ENCODE peak calls at places on chromosomes 1 and 21, in seven cellular contexts. One of them, this sample, is unnamed.

GRCh38 chr1:46487818-46488218 is 1.8 kb upstream of the DMBX1 start:
- DNase-seq in neural crest cell: no peak
- DNase-seq in CD4-positive, CD25-positive, alpha-beta regulatory T cell: peak
- DNase-seq in GDM1: no peak
- DNase-seq in cerebellar cortex: peak
- DNase-seq in iris pigment epithelial cell: peak
- DNase-seq in posterior cingulate gyrus: no peak
- DNase-seq in this sample: no peak

GRCh38 chr1:200909757-200910239 is 15.1 kb downstream of the INAVA start:
- DNase-seq in neural crest cell: no peak
- DNase-seq in CD4-positive, CD25-positive, alpha-beta regulatory T cell: no peak
- DNase-seq in GDM1: no peak
- DNase-seq in cerebellar cortex: no peak
- DNase-seq in iris pigment epithelial cell: no peak
- DNase-seq in posterior cingulate gyrus: no peak
- DNase-seq in this sample: no peak

GRCh38 chr1:145871994-145872411 is 13.1 kb upstream of the PIAS3 start:
- DNase-seq in neural crest cell: no peak
- DNase-seq in CD4-positive, CD25-positive, alpha-beta regulatory T cell: peak
- DNase-seq in GDM1: no peak
- DNase-seq in cerebellar cortex: peak
- DNase-seq in iris pigment epithelial cell: peak
- DNase-seq in posterior cingulate gyrus: peak
- DNase-seq in this sample: peak

GRCh38 chr1:159922499-159923202 is 2.7 kb downstream of the TAGLN2 start:
- DNase-seq in neural crest cell: no peak
- DNase-seq in CD4-positive, CD25-positive, alpha-beta regulatory T cell: no peak
- DNase-seq in GDM1: no peak
- DNase-seq in cerebellar cortex: no peak
- DNase-seq in iris pigment epithelial cell: no peak
- DNase-seq in posterior cingulate gyrus: no peak
- DNase-seq in this sample: no peak

GRCh38 chr1:25744140-25744581 is 55.8 kb upstream of the SELENON start:
- DNase-seq in neural crest cell: no peak
- DNase-seq in CD4-positive, CD25-positive, alpha-beta regulatory T cell: no peak
- DNase-seq in GDM1: no peak
- DNase-seq in cerebellar cortex: peak
- DNase-seq in iris pigment epithelial cell: peak
- DNase-seq in posterior cingulate gyrus: peak
- DNase-seq in this sample: no peak

GRCh38 chr1:180243517-180244221 is 13.6 kb downstream of the LHX4 start:
- DNase-seq in neural crest cell: no peak
- DNase-seq in CD4-positive, CD25-positive, alpha-beta regulatory T cell: no peak
- DNase-seq in GDM1: no peak
- DNase-seq in cerebellar cortex: no peak
- DNase-seq in iris pigment epithelial cell: no peak
- DNase-seq in posterior cingulate gyrus: no peak
- DNase-seq in this sample: no peak

GRCh38 chr1:181143081-181143859 is 54.8 kb downstream of the IER5 start:
- DNase-seq in neural crest cell: no peak
- DNase-seq in CD4-positive, CD25-positive, alpha-beta regulatory T cell: no peak
- DNase-seq in GDM1: no peak
- DNase-seq in cerebellar cortex: no peak
- DNase-seq in iris pigment epithelial cell: no peak
- DNase-seq in posterior cingulate gyrus: no peak
- DNase-seq in this sample: no peak

GRCh38 chr1:34794001-34794789 is 1.4 kb downstream of the GJA4 start:
- DNase-seq in neural crest cell: no peak
- DNase-seq in CD4-positive, CD25-positive, alpha-beta regulatory T cell: no peak
- DNase-seq in GDM1: no peak
- DNase-seq in cerebellar cortex: no peak
- DNase-seq in iris pigment epithelial cell: no peak
- DNase-seq in posterior cingulate gyrus: no peak
- DNase-seq in this sample: no peak

GRCh38 chr1:25556791-25557476 is 13.5 kb downstream of the LDLRAP1 start:
- DNase-seq in neural crest cell: no peak
- DNase-seq in CD4-positive, CD25-positive, alpha-beta regulatory T cell: peak
- DNase-seq in GDM1: peak
- DNase-seq in cerebellar cortex: peak
- DNase-seq in iris pigment epithelial cell: peak
- DNase-seq in posterior cingulate gyrus: no peak
- DNase-seq in this sample: no peak

GRCh38 chr21:37682908-37683307 is 233.3 kb downstream of the KCNJ6 start:
- DNase-seq in neural crest cell: no peak
- DNase-seq in CD4-positive, CD25-positive, alpha-beta regulatory T cell: no peak
- DNase-seq in GDM1: no peak
- DNase-seq in cerebellar cortex: no peak
- DNase-seq in iris pigment epithelial cell: no peak
- DNase-seq in posterior cingulate gyrus: no peak
- DNase-seq in this sample: no peak

GRCh38 chr1:26799479-26800133 is 11.9 kb downstream of the PIGV start:
- DNase-seq in neural crest cell: no peak
- DNase-seq in CD4-positive, CD25-positive, alpha-beta regulatory T cell: no peak
- DNase-seq in GDM1: no peak
- DNase-seq in cerebellar cortex: peak
- DNase-seq in iris pigment epithelial cell: peak
- DNase-seq in posterior cingulate gyrus: peak
- DNase-seq in this sample: peak

GRCh38 chr1:41483960-41484844 is at the start of gene EDN2:
- DNase-seq in neural crest cell: no peak
- DNase-seq in CD4-positive, CD25-positive, alpha-beta regulatory T cell: no peak
- DNase-seq in GDM1: no peak
- DNase-seq in cerebellar cortex: peak
- DNase-seq in iris pigment epithelial cell: no peak
- DNase-seq in posterior cingulate gyrus: no peak
- DNase-seq in this sample: peak

GRCh38 chr21:45592208-45592619 is 50.0 kb upstream of the SLC19A1 start:
- DNase-seq in neural crest cell: no peak
- DNase-seq in CD4-positive, CD25-positive, alpha-beta regulatory T cell: peak
- DNase-seq in GDM1: no peak
- DNase-seq in cerebellar cortex: peak
- DNase-seq in iris pigment epithelial cell: peak
- DNase-seq in posterior cingulate gyrus: no peak
- DNase-seq in this sample: no peak

GRCh38 chr1:66326867-66327266 is 207.1 kb upstream of the SGIP1 start:
- DNase-seq in neural crest cell: no peak
- DNase-seq in CD4-positive, CD25-positive, alpha-beta regulatory T cell: no peak
- DNase-seq in GDM1: no peak
- DNase-seq in cerebellar cortex: no peak
- DNase-seq in iris pigment epithelial cell: no peak
- DNase-seq in posterior cingulate gyrus: no peak
- DNase-seq in this sample: no peak

GRCh38 chr1:90725341-90725960 is 8.3 kb upstream of the BARHL2 start:
- DNase-seq in neural crest cell: no peak
- DNase-seq in CD4-positive, CD25-positive, alpha-beta regulatory T cell: no peak
- DNase-seq in GDM1: no peak
- DNase-seq in cerebellar cortex: peak
- DNase-seq in iris pigment epithelial cell: no peak
- DNase-seq in posterior cingulate gyrus: no peak
- DNase-seq in this sample: no peak

GRCh38 chr1:76086109-76086508 is 11.6 kb downstream of the ST6GALNAC3 start:
- DNase-seq in neural crest cell: no peak
- DNase-seq in CD4-positive, CD25-positive, alpha-beta regulatory T cell: no peak
- DNase-seq in GDM1: no peak
- DNase-seq in cerebellar cortex: no peak
- DNase-seq in iris pigment epithelial cell: no peak
- DNase-seq in posterior cingulate gyrus: no peak
- DNase-seq in this sample: no peak

GRCh38 chr1:17289756-17290155 is 18.2 kb upstream of the PADI4 start:
- DNase-seq in neural crest cell: no peak
- DNase-seq in CD4-positive, CD25-positive, alpha-beta regulatory T cell: no peak
- DNase-seq in GDM1: no peak
- DNase-seq in cerebellar cortex: no peak
- DNase-seq in iris pigment epithelial cell: peak
- DNase-seq in posterior cingulate gyrus: no peak
- DNase-seq in this sample: no peak

GRCh38 chr1:87787551-87787950 is 458.9 kb downstream of the LMO4 start:
- DNase-seq in neural crest cell: no peak
- DNase-seq in CD4-positive, CD25-positive, alpha-beta regulatory T cell: no peak
- DNase-seq in GDM1: no peak
- DNase-seq in cerebellar cortex: no peak
- DNase-seq in iris pigment epithelial cell: peak
- DNase-seq in posterior cingulate gyrus: no peak
- DNase-seq in this sample: no peak

GRCh38 chr1:174075245-174075692 is 53.1 kb upstream of the RC3H1 start:
- DNase-seq in neural crest cell: no peak
- DNase-seq in CD4-positive, CD25-positive, alpha-beta regulatory T cell: no peak
- DNase-seq in GDM1: no peak
- DNase-seq in cerebellar cortex: no peak
- DNase-seq in iris pigment epithelial cell: no peak
- DNase-seq in posterior cingulate gyrus: no peak
- DNase-seq in this sample: no peak

GRCh38 chr1:50959303-50959912 is 659 bp downstream of the FAF1 start:
- DNase-seq in neural crest cell: peak
- DNase-seq in CD4-positive, CD25-positive, alpha-beta regulatory T cell: peak
- DNase-seq in GDM1: no peak
- DNase-seq in cerebellar cortex: peak
- DNase-seq in iris pigment epithelial cell: peak
- DNase-seq in posterior cingulate gyrus: peak
- DNase-seq in this sample: no peak

GRCh38 chr1:89884718-89885596 is 64.1 kb downstream of the LRRC8D start:
- DNase-seq in neural crest cell: no peak
- DNase-seq in CD4-positive, CD25-positive, alpha-beta regulatory T cell: no peak
- DNase-seq in GDM1: no peak
- DNase-seq in cerebellar cortex: no peak
- DNase-seq in iris pigment epithelial cell: peak
- DNase-seq in posterior cingulate gyrus: no peak
- DNase-seq in this sample: no peak

GRCh38 chr1:229127301-229127700 is 143.6 kb upstream of the RAB4A start:
- DNase-seq in neural crest cell: no peak
- DNase-seq in CD4-positive, CD25-positive, alpha-beta regulatory T cell: peak
- DNase-seq in GDM1: peak
- DNase-seq in cerebellar cortex: no peak
- DNase-seq in iris pigment epithelial cell: peak
- DNase-seq in posterior cingulate gyrus: no peak
- DNase-seq in this sample: no peak

GRCh38 chr1:14895727-14896126 is 257.8 kb upstream of the TMEM51 start:
- DNase-seq in neural crest cell: no peak
- DNase-seq in CD4-positive, CD25-positive, alpha-beta regulatory T cell: no peak
- DNase-seq in GDM1: no peak
- DNase-seq in cerebellar cortex: no peak
- DNase-seq in iris pigment epithelial cell: no peak
- DNase-seq in posterior cingulate gyrus: no peak
- DNase-seq in this sample: no peak

GRCh38 chr1:62362952-62363325 is 43.7 kb upstream of the KANK4 start:
- DNase-seq in neural crest cell: no peak
- DNase-seq in CD4-positive, CD25-positive, alpha-beta regulatory T cell: no peak
- DNase-seq in GDM1: no peak
- DNase-seq in cerebellar cortex: no peak
- DNase-seq in iris pigment epithelial cell: no peak
- DNase-seq in posterior cingulate gyrus: no peak
- DNase-seq in this sample: no peak

GRCh38 chr1:31771891-31772668 is 7.9 kb upstream of the ADGRB2 start:
- DNase-seq in neural crest cell: no peak
- DNase-seq in CD4-positive, CD25-positive, alpha-beta regulatory T cell: peak
- DNase-seq in GDM1: no peak
- DNase-seq in cerebellar cortex: no peak
- DNase-seq in iris pigment epithelial cell: no peak
- DNase-seq in posterior cingulate gyrus: no peak
- DNase-seq in this sample: no peak

GRCh38 chr1:167749741-167750140 is 28.0 kb downstream of the MPZL1 start:
- DNase-seq in neural crest cell: no peak
- DNase-seq in CD4-positive, CD25-positive, alpha-beta regulatory T cell: no peak
- DNase-seq in GDM1: no peak
- DNase-seq in cerebellar cortex: no peak
- DNase-seq in iris pigment epithelial cell: no peak
- DNase-seq in posterior cingulate gyrus: no peak
- DNase-seq in this sample: no peak

GRCh38 chr1:8197493-8198282 is 120.2 kb upstream of the SLC45A1 start:
- DNase-seq in neural crest cell: no peak
- DNase-seq in CD4-positive, CD25-positive, alpha-beta regulatory T cell: no peak
- DNase-seq in GDM1: no peak
- DNase-seq in cerebellar cortex: peak
- DNase-seq in iris pigment epithelial cell: peak
- DNase-seq in posterior cingulate gyrus: peak
- DNase-seq in this sample: no peak

GRCh38 chr1:234322979-234323378 is 50.3 kb upstream of the COA6 start:
- DNase-seq in neural crest cell: peak
- DNase-seq in CD4-positive, CD25-positive, alpha-beta regulatory T cell: peak
- DNase-seq in GDM1: peak
- DNase-seq in cerebellar cortex: peak
- DNase-seq in iris pigment epithelial cell: peak
- DNase-seq in posterior cingulate gyrus: no peak
- DNase-seq in this sample: no peak

GRCh38 chr1:110489406-110489805 is 29.6 kb downstream of the KCNA10 start:
- DNase-seq in neural crest cell: no peak
- DNase-seq in CD4-positive, CD25-positive, alpha-beta regulatory T cell: no peak
- DNase-seq in GDM1: no peak
- DNase-seq in cerebellar cortex: no peak
- DNase-seq in iris pigment epithelial cell: no peak
- DNase-seq in posterior cingulate gyrus: no peak
- DNase-seq in this sample: no peak

GRCh38 chr1:175725684-175726083 is 17.7 kb downstream of the TNR start:
- DNase-seq in neural crest cell: peak
- DNase-seq in CD4-positive, CD25-positive, alpha-beta regulatory T cell: peak
- DNase-seq in GDM1: no peak
- DNase-seq in cerebellar cortex: no peak
- DNase-seq in iris pigment epithelial cell: peak
- DNase-seq in posterior cingulate gyrus: no peak
- DNase-seq in this sample: no peak

GRCh38 chr1:65799601-65800000 is 6.9 kb downstream of the PDE4B start:
- DNase-seq in neural crest cell: no peak
- DNase-seq in CD4-positive, CD25-positive, alpha-beta regulatory T cell: no peak
- DNase-seq in GDM1: no peak
- DNase-seq in cerebellar cortex: peak
- DNase-seq in iris pigment epithelial cell: no peak
- DNase-seq in posterior cingulate gyrus: no peak
- DNase-seq in this sample: no peak

GRCh38 chr1:143661418-143662120 is 310.2 kb downstream of the FAM72C start:
- DNase-seq in neural crest cell: no peak
- DNase-seq in CD4-positive, CD25-positive, alpha-beta regulatory T cell: no peak
- DNase-seq in GDM1: no peak
- DNase-seq in cerebellar cortex: no peak
- DNase-seq in iris pigment epithelial cell: no peak
- DNase-seq in posterior cingulate gyrus: no peak
- DNase-seq in this sample: no peak

GRCh38 chr1:64499966-64500365 is 30.0 kb downstream of the CACHD1 start:
- DNase-seq in neural crest cell: no peak
- DNase-seq in CD4-positive, CD25-positive, alpha-beta regulatory T cell: peak
- DNase-seq in GDM1: no peak
- DNase-seq in cerebellar cortex: no peak
- DNase-seq in iris pigment epithelial cell: no peak
- DNase-seq in posterior cingulate gyrus: no peak
- DNase-seq in this sample: no peak

GRCh38 chr1:14737561-14738094 is 139.1 kb downstream of the KAZN start:
- DNase-seq in neural crest cell: no peak
- DNase-seq in CD4-positive, CD25-positive, alpha-beta regulatory T cell: no peak
- DNase-seq in GDM1: no peak
- DNase-seq in cerebellar cortex: no peak
- DNase-seq in iris pigment epithelial cell: no peak
- DNase-seq in posterior cingulate gyrus: no peak
- DNase-seq in this sample: no peak

GRCh38 chr1:218837051-218837450 is 336.6 kb upstream of the LYPLAL1 start:
- DNase-seq in neural crest cell: no peak
- DNase-seq in CD4-positive, CD25-positive, alpha-beta regulatory T cell: no peak
- DNase-seq in GDM1: no peak
- DNase-seq in cerebellar cortex: no peak
- DNase-seq in iris pigment epithelial cell: no peak
- DNase-seq in posterior cingulate gyrus: no peak
- DNase-seq in this sample: no peak

GRCh38 chr1:35031103-35031452 is 667 bp downstream of the ZMYM6 start:
- DNase-seq in neural crest cell: peak
- DNase-seq in CD4-positive, CD25-positive, alpha-beta regulatory T cell: peak
- DNase-seq in GDM1: no peak
- DNase-seq in cerebellar cortex: no peak
- DNase-seq in iris pigment epithelial cell: peak
- DNase-seq in posterior cingulate gyrus: no peak
- DNase-seq in this sample: no peak

GRCh38 chr1:44926311-44926781 is 60.0 kb downstream of the EIF2B3 start:
- DNase-seq in neural crest cell: no peak
- DNase-seq in CD4-positive, CD25-positive, alpha-beta regulatory T cell: no peak
- DNase-seq in GDM1: no peak
- DNase-seq in cerebellar cortex: no peak
- DNase-seq in iris pigment epithelial cell: peak
- DNase-seq in posterior cingulate gyrus: no peak
- DNase-seq in this sample: no peak

This sample was measured in hypothalamus.